ENCODE peak calls at places on chromosomes 2 and 18, in seven cellular contexts. C is endothelial cell of umbilical vein, F is left ventricle myocardium inferior, E is sigmoid colon, H is HCT116, I is fibroblast of lung, P is testis. Q is an unnamed sample.

GRCh38 chr2:57527685-57528084 is 518.9 kb upstream of the VRK2 start:
- DNase-seq in C (no peak), F (no peak), E (no peak), H (no peak), I (no peak), P (no peak), Q (no peak)

GRCh38 chr2:168422584-168422983 is 33.5 kb upstream of the CERS6 start:
- DNase-seq in C (no peak), F (no peak), E (no peak), H (no peak), I (no peak), P (no peak), Q (no peak)

GRCh38 chr2:69208023-69208595 is 178.9 kb downstream of the GFPT1 start:
- DNase-seq in C (peak; percentile 12), F (no peak), E (no peak), H (no peak), I (no peak), P (no peak), Q (peak; percentile 18)

GRCh38 chr2:168470188-168470879 is 14.3 kb downstream of the CERS6 start:
- DNase-seq in C (no peak), F (no peak), E (no peak), H (no peak), I (no peak), P (no peak), Q (no peak)

GRCh38 chr18:7663305-7664023 is 96.3 kb downstream of the PTPRM start:
- DNase-seq in C (no peak), F (no peak), E (no peak), H (no peak), I (peak; percentile 5), P (no peak), Q (no peak)

GRCh38 chr2:218272531-218273212 is 2.4 kb downstream of the PNKD start:
- DNase-seq in C (peak; percentile 85), F (peak; percentile 86), E (peak; percentile 97), H (peak; percentile 85), I (peak; percentile 80), P (peak; percentile 85), Q (peak; percentile 97)

GRCh38 chr2:27627963-27628766 is 647 bp downstream of the CCDC121 start:
- DNase-seq in C (peak; percentile 60), F (no peak), E (no peak), H (peak; percentile 18), I (peak; percentile 99), P (no peak), Q (peak; percentile 94)

GRCh38 chr18:34709104-34709503 is 994 bp upstream of the DTNA start:
- DNase-seq in C (no peak), F (no peak), E (peak; percentile 76), H (no peak), I (peak; percentile 73), P (no peak), Q (peak; percentile 59)

GRCh38 chr18:34590503-34590902 is 119.6 kb upstream of the DTNA start:
- DNase-seq in C (peak; percentile 19), F (no peak), E (no peak), H (no peak), I (no peak), P (no peak), Q (no peak)

GRCh38 chr2:23230885-23231284 is 154.1 kb upstream of the KLHL29 start:
- DNase-seq in C (no peak), F (no peak), E (no peak), H (no peak), I (no peak), P (no peak), Q (no peak)

DNA sequence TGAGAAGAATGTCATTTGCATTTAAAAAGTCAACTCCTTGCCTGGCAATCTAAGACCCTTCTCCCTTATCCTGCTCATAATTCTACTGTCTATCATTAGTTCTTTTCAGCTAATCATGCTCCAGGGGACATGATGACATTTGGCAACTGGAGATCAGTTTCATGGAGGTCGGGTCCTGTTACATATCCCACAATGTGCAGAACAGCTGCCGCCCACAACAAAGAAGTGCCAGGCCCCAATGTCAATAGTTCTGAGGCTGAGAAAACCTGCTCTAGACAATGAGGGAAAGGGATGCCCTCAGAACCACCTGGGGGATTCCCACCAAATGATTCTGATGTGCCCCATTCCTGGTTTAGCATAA is 53.4 kb upstream of the IL1RL1 start:
- DNase-seq in C (no peak), F (no peak), E (no peak), H (no peak), I (no peak), P (no peak), Q (no peak)
- H3K27ac ChIP-seq in C (peak overlapping the region; percentile 35), F (no peak overlapping the region), E (no peak overlapping the region), H (no peak overlapping the region), I (no peak overlapping the region), P (no peak overlapping the region), Q (peak overlapping the region; percentile 49)

GRCh38 chr2:118627156-118627555 is 220.3 kb downstream of the EN1 start:
- DNase-seq in C (no peak), F (no peak), E (no peak), H (no peak), I (peak; percentile 2), P (no peak), Q (no peak)
- H3K9me3 ChIP-seq in C (no peaks in the 10 kb centered on the region), F (peaks cover 9% of the 10 kb centered on the region), E (no peaks in the 10 kb centered on the region), H (no peaks in the 10 kb centered on the region), I (no peaks in the 10 kb centered on the region), P (no peaks in the 10 kb centered on the region), Q (no peaks in the 10 kb centered on the region)

DNA sequence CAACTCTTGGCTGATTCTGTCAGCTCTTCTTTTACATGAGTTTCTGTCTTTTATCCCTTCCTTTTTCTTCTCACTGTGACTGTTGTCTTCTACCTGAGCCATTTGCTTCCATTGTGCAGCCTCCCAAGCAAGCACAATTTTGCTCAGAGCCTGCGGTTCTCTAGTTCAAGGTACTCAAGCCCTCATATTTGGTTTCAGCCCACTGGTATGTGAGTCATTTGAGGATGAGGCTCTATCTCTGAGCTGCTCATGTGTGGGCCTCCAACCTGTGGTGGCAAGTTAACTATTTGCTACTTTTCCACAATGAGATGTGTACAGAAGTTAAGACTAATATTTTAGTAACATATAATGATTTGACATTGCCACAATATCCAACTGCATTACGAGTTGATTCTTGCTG is 183.0 kb downstream of the PHLPP1 start:
- DNase-seq in C (no peak), F (no peak), E (no peak), H (no peak), I (no peak), P (no peak), Q (no peak)
- TF ChIP-seq CTCF in C (no peak), F (no peak), E (no peak), H (no peak), I (no peak), P (no peak), Q (no peak)

GRCh38 chr2:19362094-19362649 is 3.7 kb upstream of the OSR1 start:
- DNase-seq in C (no peak), F (no peak), E (no peak), H (no peak), I (peak; percentile 35), P (peak; percentile 38), Q (peak; percentile 44)
- H3K27ac ChIP-seq in C (no peak overlapping the region), F (peak overlapping the region; percentile 53), E (peak overlapping the region; percentile 62), H (no peak overlapping the region), I (peak overlapping the region; percentile 65), P (no peak overlapping the region), Q (no peak overlapping the region)

GRCh38 chr2:194380011-194380410 is 1277.0 kb upstream of the SLC39A10 start:
- DNase-seq in C (no peak), F (no peak), E (no peak), H (no peak), I (no peak), P (no peak), Q (no peak)

GRCh38 chr2:194382221-194382620 is 1274.8 kb upstream of the SLC39A10 start:
- DNase-seq in C (no peak), F (no peak), E (no peak), H (no peak), I (no peak), P (no peak), Q (no peak)

GRCh38 chr2:194383404-194383803 is 1273.6 kb upstream of the SLC39A10 start:
- DNase-seq in C (no peak), F (no peak), E (no peak), H (peak; percentile 12), I (no peak), P (no peak), Q (peak; percentile 19)

DNA sequence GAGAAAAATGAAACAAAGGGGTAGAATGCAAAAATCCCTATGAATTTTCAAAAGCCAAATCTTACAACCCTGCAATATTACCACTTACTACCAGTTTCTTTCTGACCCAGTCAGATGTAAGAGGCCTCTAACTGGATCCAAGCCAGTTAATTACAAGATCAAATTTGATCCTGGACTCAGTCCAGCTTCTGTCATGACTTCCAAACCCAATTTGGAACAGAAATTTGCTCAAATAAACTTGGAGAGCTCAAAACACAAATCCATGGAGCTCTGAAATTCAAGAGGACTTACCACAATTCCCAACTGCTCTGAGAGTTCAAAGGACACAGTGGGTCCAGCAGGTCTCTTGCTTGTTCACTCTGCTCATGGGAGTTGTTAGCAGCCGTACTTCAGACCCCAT is 1271.7 kb upstream of the SLC39A10 start:
- DNase-seq in C (no peak), F (no peak), E (no peak), H (no peak), I (no peak), P (no peak), Q (no peak)
- H3K9me3 ChIP-seq in C (peaks cover 3% of the 10 kb centered on the region), F (peaks cover 28% of the 10 kb centered on the region), E (no peaks in the 10 kb centered on the region), H (peaks cover 5% of the 10 kb centered on the region), I (no peaks in the 10 kb centered on the region), P (no peaks in the 10 kb centered on the region), Q (peaks cover 19% of the 10 kb centered on the region)

DNA sequence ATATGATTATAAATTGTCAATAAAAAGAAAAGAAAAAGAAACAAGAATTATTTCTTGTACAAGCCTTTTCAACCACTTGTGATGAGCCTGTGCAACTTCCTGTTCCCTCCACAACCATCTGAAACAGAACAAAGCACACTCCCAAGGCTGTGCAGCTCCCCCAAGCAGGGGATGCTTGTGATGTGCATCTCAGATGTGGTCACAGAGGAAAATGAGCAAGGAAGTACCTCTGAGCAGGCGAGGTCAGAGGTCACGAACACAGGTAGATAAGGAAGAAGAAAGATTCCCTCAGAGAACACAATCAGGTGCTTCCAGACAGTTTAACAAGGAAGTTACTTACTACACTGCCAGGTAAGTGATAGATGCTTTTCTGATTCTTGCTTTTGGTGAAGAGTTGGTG is 274.8 kb upstream of the SLC39A10 start:
- DNase-seq in C (no peak), F (no peak), E (no peak), H (no peak), I (no peak), P (no peak), Q (no peak)
- TF ChIP-seq CTCF in C (no peak), F (no peak), E (no peak), H (no peak), I (no peak), P (no peak), Q (no peak)

Q was measured in PC-3.